ENCODE peak calls at places on chromosomes 2 and 18, in six cellular contexts. Z, C, X, Q, B and M are unnamed samples.

GRCh38 chr2:170271340-170271739 is 93.4 kb downstream of the MYO3B start:
- DNase-seq in Z (no peak), X (no peak), C (peak), B (no peak), Q (no peak), M (no peak)

GRCh38 chr18:69000366-69000765 is 202.5 kb downstream of the CCDC102B start:
- DNase-seq in X (no peak), B (no peak), Z (no peak), C (no peak), Q (no peak), M (no peak)

GRCh38 chr18:41600693-41601391 is 354.2 kb upstream of the PIK3C3 start:
- DNase-seq in B (no peak), Z (no peak), X (no peak), C (no peak), Q (no peak), M (no peak)

GRCh38 chr2:48114256-48114655 is 208.0 kb upstream of the FBXO11 start:
- DNase-seq in X (peak), Q (no peak), B (no peak), Z (peak), C (no peak), M (no peak)

GRCh38 chr18:50065039-50065438 is 129.9 kb downstream of the MYO5B start:
- DNase-seq in B (no peak), C (no peak), X (no peak), Z (no peak), Q (no peak), M (no peak)

GRCh38 chr18:28078849-28079248 is 98.1 kb downstream of the CDH2 start:
- DNase-seq in X (no peak), B (no peak), Q (no peak), C (no peak), Z (no peak), M (peak)

GRCh38 chr18:24112874-24113615 is 25.8 kb upstream of the CABYR start:
- DNase-seq in Q (no peak), X (no peak), B (no peak), C (no peak), Z (peak), M (peak)

GRCh38 chr2:84865181-84865783 is 15.6 kb downstream of the TRABD2A start:
- DNase-seq in X (no peak), Q (no peak), Z (peak), C (no peak), B (no peak), M (peak)

GRCh38 chr2:80258321-80258720 is 46.2 kb downstream of the LRRTM1 start:
- DNase-seq in B (no peak), Z (no peak), X (no peak), Q (no peak), C (no peak), M (no peak)

GRCh38 chr2:144402282-144402681 is 117.6 kb downstream of the ZEB2 start:
- DNase-seq in Q (no peak), X (no peak), C (peak), Z (no peak), B (no peak), M (no peak)

GRCh38 chr18:54479365-54479764 is 111.7 kb upstream of the DYNAP start:
- DNase-seq in X (no peak), C (no peak), Z (no peak), Q (no peak), B (no peak), M (no peak)

GRCh38 chr2:221002101-221002500 is 570.0 kb downstream of the EPHA4 start:
- DNase-seq in Z (no peak), X (no peak), Q (no peak), C (no peak), B (no peak), M (no peak)

GRCh38 chr2:11692966-11693521 is 23.0 kb upstream of the NTSR2 start:
- DNase-seq in Z (peak), C (no peak), B (no peak), Q (no peak), X (peak), M (peak)

GRCh38 chr2:64931536-64932326 is 57.5 kb upstream of the SLC1A4 start:
- DNase-seq in Z (no peak), Q (no peak), X (no peak), C (no peak), B (no peak), M (no peak)

GRCh38 chr2:75491129-75491753 is 69.5 kb downstream of the EVA1A start:
- DNase-seq in X (no peak), Z (no peak), Q (no peak), C (no peak), B (no peak), M (no peak)

GRCh38 chr2:67927489-67927888 is 135.3 kb downstream of the C1D start:
- DNase-seq in X (no peak), B (no peak), Q (no peak), Z (no peak), C (no peak), M (no peak)

GRCh38 chr2:220228310-220229006 is 601.0 kb downstream of the SLC4A3 start:
- DNase-seq in Z (peak), Q (no peak), X (no peak), B (peak), C (no peak), M (peak)

GRCh38 chr18:48940854-48941531 is 9.8 kb downstream of the SMAD7 start:
- DNase-seq in C (no peak), X (peak), Z (no peak), B (no peak), Q (no peak), M (peak)

GRCh38 chr18:63928331-63928730 is 20.6 kb downstream of the SERPINB10 start:
- DNase-seq in X (no peak), C (no peak), Z (no peak), Q (no peak), B (no peak), M (no peak)

GRCh38 chr2:44351676-44352075 is 9.6 kb downstream of the PREPL start:
- DNase-seq in B (no peak), C (no peak), Q (no peak), X (no peak), Z (no peak), M (no peak)

GRCh38 chr2:101751276-101751675 is 53.8 kb downstream of the MAP4K4 start:
- DNase-seq in B (no peak), Q (no peak), X (no peak), Z (no peak), C (no peak), M (no peak)

GRCh38 chr2:61558160-61558559 is 20.0 kb upstream of the XPO1 start:
- DNase-seq in Q (no peak), C (no peak), Z (no peak), X (no peak), B (no peak), M (no peak)

GRCh38 chr2:949894-950626 is 589 bp upstream of the SNTG2 start:
- DNase-seq in C (no peak), B (no peak), X (no peak), Z (no peak), Q (no peak), M (no peak)

GRCh38 chr2:25431604-25432003 is 89.9 kb upstream of the DNMT3A start:
- DNase-seq in Z (no peak), C (no peak), Q (no peak), B (no peak), X (no peak), M (no peak)

GRCh38 chr18:32910694-32911296 is 138.0 kb upstream of the KLHL14 start:
- DNase-seq in X (no peak), Z (peak), B (no peak), C (no peak), Q (no peak), M (peak)

GRCh38 chr2:37854676-37855282 is 70.3 kb upstream of the RMDN2 start:
- DNase-seq in C (no peak), X (no peak), Q (no peak), Z (no peak), B (no peak), M (no peak)

GRCh38 chr18:46320928-46321855 is 217.0 kb downstream of the HAUS1 start:
- DNase-seq in Z (peak), Q (no peak), B (no peak), C (no peak), X (no peak), M (peak)

GRCh38 chr2:23148342-23148741 is 236.6 kb upstream of the KLHL29 start:
- DNase-seq in Q (no peak), X (no peak), B (no peak), C (no peak), Z (no peak), M (no peak)

GRCh38 chr2:225735844-225736243 is 336.3 kb downstream of the NYAP2 start:
- DNase-seq in C (no peak), B (peak), Z (peak), X (no peak), Q (no peak), M (peak)